ENCODE peak calls at places on chromosomes 2 and 18, in six cellular contexts. N is aorta; G is mucosa of descending colon; B is CD8-positive, alpha-beta T cell; T is body of pancreas; E is naive thymus-derived CD4-positive, alpha-beta T cell. X is an unnamed sample. For H3K4me1, the result is how much of the 10 kb centered on the place peaks cover.

GRCh38 chr2:23602113-23602512 is 217.1 kb downstream of the KLHL29 start:
- ATAC-seq in N (no peak), G (peak), E (no peak), B (no peak), T (no peak), X (peak)

GRCh38 chr18:69490813-69491212 is 90.1 kb downstream of the DOK6 start:
- ATAC-seq in T (no peak), G (no peak), B (no peak), E (no peak), N (no peak), X (no peak)

GRCh38 chr2:208406474-208407451 is at the start of gene PTH2R:
- ATAC-seq in E (no peak), G (no peak), B (no peak), T (peak), N (no peak), X (no peak)

GRCh38 chr2:12006841-12007240 is 260.4 kb downstream of the LPIN1 start:
- ATAC-seq in E (no peak), G (no peak), T (no peak), N (no peak), B (no peak), X (no peak)

GRCh38 chr2:62661263-62661635 is 44.3 kb upstream of the EHBP1 start:
- ATAC-seq in T (no peak), N (no peak), E (no peak), G (no peak), B (no peak), X (no peak)

GRCh38 chr2:102073168-102073724 is 69.3 kb upstream of the IL1R1 start:
- ATAC-seq in B (no peak), T (no peak), N (no peak), E (no peak), G (no peak), X (no peak)

GRCh38 chr2:240296611-240297552 is 138.6 kb upstream of the GPC1 start:
- ATAC-seq in N (no peak), E (no peak), G (no peak), T (no peak), B (no peak), X (no peak)

GRCh38 chr18:62249478-62250097 is 62.5 kb downstream of the RELCH start:
- ATAC-seq in N (no peak), E (peak), B (peak), T (peak), G (peak), X (no peak)

GRCh38 chr2:6921321-6921922 is 4.2 kb downstream of the RNF144A start:
- ATAC-seq in B (no peak), E (no peak), N (no peak), G (no peak), T (no peak), X (no peak)

GRCh38 chr2:191497822-191498221 is 180.1 kb upstream of the NABP1 start:
- ATAC-seq in E (no peak), B (no peak), N (no peak), G (no peak), T (peak), X (no peak)

GRCh38 chr2:102841107-102841840 is 79.4 kb downstream of the TMEM182 start:
- ATAC-seq in E (peak), N (peak), G (peak), T (peak), B (no peak), X (no peak)

GRCh38 chr2:102489646-102490045 is 16.6 kb downstream of the SLC9A4 start:
- ATAC-seq in B (no peak), N (no peak), T (no peak), E (no peak), G (no peak), X (no peak)

GRCh38 chr18:78422336-78422735 is 557.3 kb upstream of the SALL3 start:
- ATAC-seq in E (no peak), T (no peak), G (no peak), B (no peak), N (no peak), X (no peak)

GRCh38 chr2:219277703-219278654 is 1.2 kb upstream of the DNAJB2 start:
- ATAC-seq in E (no peak), T (peak), G (peak), B (no peak), N (peak), X (peak)

GRCh38 chr2:133241231-133241575 is 327.1 kb downstream of the NCKAP5 start:
- ATAC-seq in E (no peak), T (no peak), G (no peak), N (no peak), B (no peak), X (no peak)

GRCh38 chr2:237701033-237701858 is 73.9 kb downstream of the LRRFIP1 start:
- ATAC-seq in T (no peak), B (peak), E (peak), N (no peak), G (no peak), X (no peak)

GRCh38 chr2:156625360-156625995 is 189.3 kb downstream of the GPD2 start:
- ATAC-seq in N (peak), T (no peak), G (no peak), B (no peak), E (no peak), X (no peak)

GRCh38 chr18:70295192-70295522 is 6.3 kb downstream of the SOCS6 start:
- ATAC-seq in N (no peak), B (no peak), E (no peak), T (no peak), G (no peak), X (no peak)

GRCh38 chr18:47080872-47081271 is 45.5 kb upstream of the ELOA2 start:
- ATAC-seq in E (no peak), B (no peak), N (no peak), T (no peak), G (no peak), X (no peak)

GRCh38 chr18:80175451-80176235 is 66.6 kb downstream of the ADNP2 start:
- ATAC-seq in E (peak), B (peak), T (no peak), G (peak), N (no peak), X (no peak)

GRCh38 chr2:33412920-33413319 is 63.5 kb upstream of the RASGRP3 start:
- ATAC-seq in E (no peak), T (no peak), N (no peak), G (no peak), B (no peak), X (no peak)

GRCh38 chr2:2662847-2663356 is 331.8 kb upstream of the MYT1L start:
- ATAC-seq in T (no peak), N (no peak), E (no peak), G (no peak), B (no peak), X (no peak)

GRCh38 chr18:13660510-13660909 is 65.8 kb downstream of the FAM210A start:
- ATAC-seq in E (no peak), T (no peak), B (no peak), N (peak), G (no peak), X (peak)

GRCh38 chr18:24018299-24018910 is 3.9 kb downstream of the TTC39C start:
- ATAC-seq in N (no peak), T (no peak), E (no peak), B (no peak), G (no peak), X (no peak)

GRCh38 chr2:66854304-66854703 is 419.4 kb downstream of the MEIS1 start:
- ATAC-seq in N (no peak), T (no peak), G (no peak), B (no peak), E (no peak), X (no peak)

GRCh38 chr2:26424211-26424610 is 22.5 kb downstream of the DRC1 start:
- ATAC-seq in E (no peak), B (no peak), T (peak), N (no peak), G (no peak), X (no peak)

GRCh38 chr2:10983711-10984110 is 72.0 kb downstream of the KCNF1 start:
- ATAC-seq in B (no peak), E (no peak), T (no peak), G (no peak), N (no peak), X (no peak)

GRCh38 chr18:45566025-45566740 is 49.1 kb upstream of the SLC14A2 start:
- ATAC-seq in E (no peak), T (peak), G (peak), B (no peak), N (peak), X (peak)

GRCh38 chr2:202400937-202401336 is 24.8 kb downstream of the BMPR2 start:
- ATAC-seq in G (no peak), T (no peak), E (no peak), N (no peak), B (no peak), X (no peak)

GRCh38 chr2:10847008-10847407 is 34.4 kb upstream of the PDIA6 start:
- ATAC-seq in T (no peak), E (no peak), N (no peak), B (no peak), G (no peak), X (no peak)

GRCh38 chr2:131035112-131035825 is 58.0 kb downstream of the FAM168B start:
- ATAC-seq in G (no peak), N (no peak), B (peak), T (no peak), E (no peak), X (peak)

GRCh38 chr2:233363744-233364235 is 9.5 kb downstream of the DGKD start:
- ATAC-seq in T (no peak), G (peak), B (no peak), N (no peak), E (no peak), X (no peak)

GRCh38 chr2:106536490-106536889 is 49.3 kb downstream of the CD8B2 start:
- ATAC-seq in T (no peak), N (no peak), G (no peak), B (no peak), E (peak), X (no peak)

GRCh38 chr18:35619468-35619867 is 37.9 kb downstream of the GALNT1 start:
- ATAC-seq in G (no peak), B (no peak), N (peak), T (no peak), E (no peak), X (peak)

GRCh38 chr18:35619941-35620340 is 38.4 kb downstream of the GALNT1 start:
- ATAC-seq in T (no peak), N (peak), G (no peak), E (no peak), B (no peak), X (no peak)

GRCh38 chr18:35617865-35618264 is 36.3 kb downstream of the GALNT1 start:
- ATAC-seq in E (no peak), B (no peak), G (no peak), T (no peak), N (no peak), X (no peak)

GRCh38 chr18:35618289-35618688 is 36.7 kb downstream of the GALNT1 start:
- ATAC-seq in G (no peak), T (no peak), N (no peak), B (no peak), E (no peak), X (no peak)

DNA sequence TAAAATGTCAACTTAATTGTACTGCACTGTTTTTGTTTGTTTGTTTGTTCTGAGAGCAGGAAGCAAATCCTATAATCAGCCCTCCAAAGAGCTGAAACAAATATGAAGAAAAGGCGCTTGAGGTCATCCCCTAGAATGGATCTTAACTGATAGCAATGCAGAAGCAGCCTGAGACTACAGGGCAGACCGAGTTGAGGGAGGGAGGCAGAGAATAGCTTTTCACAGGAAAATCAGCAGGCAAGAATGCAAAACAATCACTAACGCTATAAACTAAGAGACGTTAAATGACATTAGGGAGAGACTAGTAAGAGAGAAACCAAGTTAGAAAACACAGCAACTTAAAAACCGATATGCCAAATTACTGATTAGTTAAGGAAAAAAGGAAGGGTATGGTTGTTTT is 37.2 kb downstream of the GALNT1 start:
- ATAC-seq in N (no peak), G (no peak), T (no peak), B (no peak), E (no peak), X (no peak)
- H3K4me1 ChIP-seq in N (under half), G (under half), T (under half), B (under half), E (under half), X (under half)

GRCh38 chr18:38458673-38459072 is 893.1 kb upstream of the CELF4 start:
- ATAC-seq in E (no peak), N (no peak), G (no peak), T (no peak), B (no peak), X (no peak)
- H3K4me1 ChIP-seq in E (under half), N (under half), G (under half), T (under half), B (under half), X (under half)

DNA sequence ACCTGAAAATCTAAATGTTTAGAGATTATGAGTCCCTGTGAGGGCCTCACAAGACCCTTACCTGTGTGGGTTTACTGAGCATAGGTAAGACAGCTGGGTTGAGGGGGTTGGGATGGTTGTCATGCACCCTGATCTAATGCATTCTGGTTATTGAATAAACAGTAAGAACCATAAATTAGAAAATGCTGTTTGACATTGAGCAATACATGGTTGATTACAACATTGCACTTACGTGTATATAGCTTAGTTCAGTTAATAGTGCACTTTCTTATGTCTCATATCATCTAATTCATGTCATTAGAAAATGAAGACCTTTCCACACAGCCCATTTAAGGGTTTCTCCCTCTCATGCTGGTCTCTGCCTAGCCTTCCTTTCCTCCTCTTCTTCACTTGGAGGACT is 253.5 kb upstream of the ATP5MC3 start:
- ATAC-seq in G (no peak), T (no peak), E (no peak), N (no peak), B (no peak), X (no peak)
- H3K4me1 ChIP-seq in G (under half), T (under half), E (under half), N (under half), B (under half), X (under half)

GRCh38 chr2:206921507-206921906 is 17.8 kb upstream of the CPO start:
- ATAC-seq in N (no peak), T (no peak), E (no peak), G (no peak), B (no peak), X (no peak)
- H3K4me1 ChIP-seq in N (under half), T (under half), E (under half), G (under half), B (under half), X (under half)

DNA sequence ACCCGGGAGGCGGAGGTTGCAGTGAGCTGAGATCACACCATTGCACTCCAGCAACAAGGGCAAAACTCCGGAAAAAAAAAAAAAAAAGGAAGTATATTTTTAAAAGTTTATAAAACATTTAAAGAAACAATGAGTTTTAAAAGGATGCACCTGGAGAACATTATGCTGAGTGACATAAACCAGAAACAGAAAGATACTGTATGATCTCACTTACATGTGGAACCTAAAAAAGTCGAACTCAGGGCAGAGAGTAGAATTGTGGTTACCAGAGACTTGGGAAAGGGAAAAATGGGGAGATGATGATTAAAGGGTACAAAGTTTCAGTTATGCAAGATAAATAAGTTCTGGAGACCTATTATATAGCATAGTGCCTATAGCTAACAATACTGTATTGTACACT is 52.8 kb upstream of the RTN4 start:
- ATAC-seq in B (no peak), N (no peak), T (no peak), G (no peak), E (no peak), X (no peak)
- H3K4me1 ChIP-seq in B (under half), N (under half), T (under half), G (under half), E (under half), X (under half)

GRCh38 chr2:158970522-158970855 is 2.0 kb downstream of the TANC1 start:
- ATAC-seq in E (no peak), T (no peak), G (peak), N (no peak), B (no peak), X (no peak)
- H3K4me1 ChIP-seq in E (under half), T (under half), G (under half), N (under half), B (under half), X (under half)

GRCh38 chr18:42418121-42418520 is 463.1 kb downstream of the PIK3C3 start:
- ATAC-seq in G (no peak), E (no peak), B (no peak), N (no peak), T (no peak), X (no peak)
- H3K4me1 ChIP-seq in G (under half), E (under half), B (under half), N (under half), T (under half), X (under half)